ENCODE peak calls at places on chromosomes 12 and 14, in five cellular contexts. H, A, U, D and S are unnamed samples.

GRCh38 chr14:98622208-98623051 is 649.6 kb downstream of the BCL11B start:
- DNase-seq in H (no peak), A (no peak), U (no peak), D (no peak), S (no peak)

GRCh38 chr12:120628919-120629318 is 11.5 kb upstream of the CABP1 start:
- DNase-seq in H (no peak), A (peak; percentile 64), U (no peak), D (peak; percentile 29), S (no peak)

GRCh38 chr12:92987362-92987761 is 58.3 kb upstream of the EEA1 start:
- DNase-seq in H (peak; percentile 57), A (no peak), U (no peak), D (peak; percentile 78), S (peak; percentile 42)

GRCh38 chr14:103185051-103186027 is 62.1 kb downstream of the TNFAIP2 start:
- DNase-seq in H (no peak), A (no peak), U (no peak), D (peak; percentile 27), S (peak; percentile 40)

GRCh38 chr14:72366619-72367018 is 434.4 kb downstream of the RGS6 start:
- DNase-seq in H (no peak), A (no peak), U (no peak), D (no peak), S (no peak)

GRCh38 chr14:103045387-103045869 is 11.9 kb downstream of the CDC42BPB start:
- DNase-seq in H (no peak), A (no peak), U (peak; percentile 25), D (no peak), S (no peak)

GRCh38 chr14:96242126-96242525 is 13.9 kb upstream of the BDKRB1 start:
- DNase-seq in H (no peak), A (no peak), U (no peak), D (no peak), S (no peak)

GRCh38 chr14:62126885-62127478 is 364.8 kb downstream of the SNAPC1 start:
- DNase-seq in H (peak; percentile 12), A (no peak), U (no peak), D (peak; percentile 27), S (peak; percentile 40)

GRCh38 chr12:121538699-121539061 is 42.1 kb downstream of the KDM2B start:
- DNase-seq in H (peak; percentile 44), A (no peak), U (no peak), D (peak; percentile 75), S (peak; percentile 75)

GRCh38 chr12:92036771-92037453 is 108.7 kb downstream of the BTG1 start:
- DNase-seq in H (no peak), A (no peak), U (no peak), D (no peak), S (no peak)

GRCh38 chr12:119153477-119154434 is 25.0 kb upstream of the HSPB8 start:
- DNase-seq in H (peak; percentile 87), A (peak; percentile 97), U (no peak), D (no peak), S (peak; percentile 68)

DNA sequence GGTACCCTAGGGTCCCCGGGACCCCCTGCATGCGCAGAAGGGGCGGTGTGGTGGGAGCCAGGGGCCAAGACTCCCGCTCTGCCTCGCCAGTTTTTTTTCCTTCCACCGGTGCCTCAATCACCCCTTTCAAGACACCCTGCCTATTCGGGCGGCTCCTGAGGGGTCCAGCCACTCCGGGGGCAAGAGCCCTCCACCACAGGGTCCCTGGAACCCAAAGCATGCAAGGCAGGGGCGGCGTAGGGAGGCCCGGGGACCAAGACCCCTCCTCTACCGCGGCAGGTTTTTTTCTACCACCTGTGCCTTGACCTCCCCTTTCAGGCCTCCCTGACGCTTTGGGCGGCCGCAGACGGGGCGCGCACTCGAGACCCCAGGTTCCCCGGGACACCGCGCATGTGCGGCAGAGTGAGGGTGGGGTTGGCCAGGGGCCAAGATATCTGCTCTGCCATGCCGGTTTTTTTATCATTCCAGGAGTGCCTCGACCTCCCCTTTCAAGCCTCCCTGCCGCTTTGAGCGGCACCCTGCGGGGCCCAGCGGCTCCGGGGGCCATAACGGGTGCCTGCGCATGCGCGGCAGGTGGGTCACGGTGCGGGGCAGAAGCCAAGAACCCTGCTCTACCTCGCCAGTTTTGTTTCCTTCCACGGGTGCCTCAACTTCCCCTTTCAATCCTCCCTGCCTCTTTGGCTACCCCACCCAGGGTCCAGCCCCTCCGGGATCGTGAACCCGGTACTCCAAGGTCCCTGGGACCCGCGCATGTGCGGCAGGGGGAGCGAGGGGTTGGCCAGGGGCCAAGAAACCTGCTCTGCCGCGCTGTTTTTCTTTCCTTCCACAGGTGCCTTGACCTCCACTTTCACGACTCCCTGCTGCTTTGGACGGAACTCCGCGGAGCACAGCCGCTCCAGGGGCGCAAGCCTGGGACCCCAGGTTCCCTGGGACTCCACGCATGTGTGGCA is 328.1 kb downstream of the ALG10 start:
- DNase-seq in H (peak; percentile 73), A (no peak), U (no peak), D (no peak), S (no peak)
- TF ChIP-seq ATF3 in H (no peak), A (no peak), U (no peak), D (no peak), S (no peak)

GRCh38 chr12:104469523-104469922 is 12.8 kb downstream of the CHST11 start:
- DNase-seq in H (no peak), A (no peak), U (no peak), D (no peak), S (no peak)

GRCh38 chr12:104473374-104473983 is 16.7 kb downstream of the CHST11 start:
- DNase-seq in H (no peak), A (no peak), U (no peak), D (no peak), S (no peak)

GRCh38 chr12:104470521-104470920 is 13.8 kb downstream of the CHST11 start:
- DNase-seq in H (no peak), A (no peak), U (no peak), D (no peak), S (no peak)

GRCh38 chr12:104472748-104473147 is 16.0 kb downstream of the CHST11 start:
- DNase-seq in H (no peak), A (no peak), U (no peak), D (no peak), S (no peak)

DNA sequence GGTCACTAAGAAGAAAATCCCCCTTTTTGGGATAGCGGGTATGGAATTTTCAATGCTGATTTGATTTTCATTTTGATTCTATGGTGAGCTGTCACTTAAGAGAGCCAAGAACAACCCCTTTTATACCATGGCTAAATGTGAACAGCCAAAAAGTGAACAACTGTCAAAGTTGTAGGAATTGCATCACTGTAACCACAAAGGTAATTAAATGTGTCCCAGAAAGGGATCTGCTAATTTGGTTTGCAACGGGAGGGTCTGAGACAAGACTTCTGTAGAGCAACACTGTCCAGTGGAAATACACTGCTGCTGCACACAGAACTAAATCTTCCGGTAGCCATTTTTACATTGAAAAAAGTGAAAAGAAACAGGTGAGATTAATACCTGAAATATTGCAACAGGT is 14.6 kb downstream of the CHST11 start:
- DNase-seq in H (no peak), A (no peak), U (no peak), D (no peak), S (no peak)
- H3K9ac ChIP-seq in H (no peak overlapping the region), A (no peak overlapping the region), U (no peak overlapping the region), D (no peak overlapping the region), S (no peak overlapping the region)

DNA sequence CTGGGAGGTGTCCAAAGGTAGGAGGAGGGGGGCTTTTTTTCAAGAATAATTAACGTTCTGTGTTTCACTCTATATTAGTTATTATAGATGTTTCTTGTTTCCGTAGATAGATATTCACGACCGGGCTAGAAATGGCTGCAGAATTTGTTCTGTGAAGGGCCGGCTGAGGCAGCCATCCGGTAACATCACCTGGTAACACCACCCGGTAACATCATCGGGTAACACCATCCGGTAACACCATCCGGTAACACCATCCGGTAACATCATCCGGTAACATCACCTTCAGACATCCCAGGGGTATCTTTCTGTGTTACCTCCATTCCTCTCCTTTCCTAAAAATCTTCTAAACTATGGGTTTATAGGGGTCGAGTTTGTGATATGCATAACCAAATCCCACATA is 1336.7 kb upstream of the TMEM132C start:
- DNase-seq in H (no peak), A (no peak), U (no peak), D (no peak), S (no peak)
- TF ChIP-seq ATF3 in H (no peak), A (no peak), U (no peak), D (no peak), S (no peak)

DNA sequence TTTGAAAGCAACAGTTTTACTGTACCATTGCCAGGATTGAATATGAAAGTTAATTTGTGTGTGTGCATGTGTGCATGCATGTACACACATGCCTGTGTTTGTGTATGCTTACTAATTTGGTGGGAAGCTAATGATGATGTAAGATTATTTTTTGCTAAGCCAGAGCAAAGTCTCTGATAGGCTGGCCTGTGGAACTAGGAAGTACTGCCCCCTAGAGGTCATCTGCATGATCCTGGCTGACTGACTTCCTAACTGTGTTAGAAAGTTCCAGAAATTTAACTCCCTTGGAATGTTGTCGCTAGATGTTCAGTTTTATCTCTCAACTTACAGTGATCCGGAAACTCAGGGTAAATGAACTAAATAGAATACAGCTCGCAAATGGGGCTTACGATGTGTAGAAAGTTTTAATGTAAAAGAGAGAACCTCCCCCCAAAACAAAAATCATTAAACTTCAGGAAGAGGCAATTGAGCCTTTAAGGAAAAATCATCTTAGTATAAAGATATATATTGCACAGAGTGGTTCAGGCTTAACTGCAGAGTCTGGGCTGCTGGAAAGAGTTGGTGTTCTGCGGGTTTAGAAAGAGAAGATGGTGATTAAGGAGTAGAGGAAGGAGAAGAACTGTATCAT is 34.3 kb upstream of the SLC38A1 start:
- DNase-seq in H (peak; percentile 74), A (no peak), U (peak; percentile 2), D (peak; percentile 27), S (peak; percentile 18)
- H3K9ac ChIP-seq in H (no peak overlapping the region), A (no peak overlapping the region), U (no peak overlapping the region), D (no peak overlapping the region), S (no peak overlapping the region)